ENCODE peak calls at places on chromosomes 3 and 15, in six cellular contexts. J is progenitor cell of endocrine pancreas, I is mesothelial cell of epicardium, U is A549, K is GM06990, H is epithelial cell of esophagus. Z is an unnamed sample.

GRCh38 chr3:183247190-183247589 is 5.9 kb upstream of the B3GNT5 start:
- DNase-seq in J (no peak), K (no peak), H (no peak), I (no peak), U (no peak), Z (no peak)

GRCh38 chr3:131083190-131083863 is 56.6 kb downstream of the NEK11 start:
- DNase-seq in J (no peak), U (no peak), H (no peak), K (peak), I (no peak), Z (no peak)

GRCh38 chr15:48682949-48683651 is 37.6 kb upstream of the FBN1 start:
- DNase-seq in K (no peak), H (peak), J (no peak), I (no peak), U (no peak), Z (no peak)

GRCh38 chr3:194128202-194128907 is 7.6 kb upstream of the HES1 start:
- DNase-seq in H (no peak), K (no peak), J (no peak), I (no peak), U (no peak), Z (no peak)

GRCh38 chr15:55588070-55588817 is at the start of gene PYGO1:
- DNase-seq in K (peak), H (peak), J (peak), I (peak), U (peak), Z (no peak)

GRCh38 chr3:57646723-57647122 is 46.2 kb downstream of the DENND6A start:
- DNase-seq in J (no peak), H (peak), U (peak), K (no peak), I (no peak), Z (no peak)

GRCh38 chr3:38644016-38644661 is 5.3 kb downstream of the SCN5A start:
- DNase-seq in H (no peak), I (no peak), K (no peak), J (peak), U (no peak), Z (no peak)

GRCh38 chr3:149077638-149078037 is 8.7 kb downstream of the HLTF start:
- DNase-seq in J (no peak), H (no peak), U (no peak), K (no peak), I (no peak), Z (peak)

GRCh38 chr3:136332302-136332701 is 82.2 kb downstream of the PCCB start:
- DNase-seq in U (no peak), I (no peak), J (no peak), K (no peak), H (no peak), Z (no peak)

GRCh38 chr3:81863714-81864113 is 102.3 kb upstream of the GBE1 start:
- DNase-seq in U (no peak), H (no peak), K (no peak), J (no peak), I (no peak), Z (no peak)

GRCh38 chr3:101120039-101120438 is 126.8 kb upstream of the ABI3BP start:
- DNase-seq in I (no peak), J (no peak), H (no peak), K (no peak), U (no peak), Z (no peak)

GRCh38 chr3:183298708-183299153 is 45.7 kb downstream of the B3GNT5 start:
- DNase-seq in K (no peak), I (no peak), J (no peak), U (no peak), H (peak), Z (peak)

GRCh38 chr3:134345202-134345601 is 29.0 kb downstream of the AMOTL2 start:
- DNase-seq in U (no peak), H (no peak), I (no peak), J (no peak), K (no peak), Z (no peak)

GRCh38 chr3:119034256-119035013 is at the start of gene IGSF11:
- DNase-seq in I (peak), U (peak), H (peak), J (peak), K (peak), Z (no peak)

GRCh38 chr3:66378256-66378655 is 122.6 kb downstream of the LRIG1 start:
- DNase-seq in K (no peak), I (no peak), U (peak), H (peak), J (no peak), Z (no peak)

GRCh38 chr3:94612631-94613030 is 549.8 kb downstream of the NSUN3 start:
- DNase-seq in K (no peak), J (no peak), I (no peak), U (no peak), H (no peak), Z (no peak)

GRCh38 chr3:119746423-119746822 is 35.5 kb upstream of the NR1I2 start:
- DNase-seq in H (no peak), I (no peak), K (no peak), U (no peak), J (no peak), Z (no peak)

GRCh38 chr3:126293370-126294082 is 63.7 kb downstream of the KLF15 start:
- DNase-seq in H (peak), K (no peak), I (no peak), J (no peak), U (no peak), Z (no peak)

GRCh38 chr3:139533781-139534443 is 5.6 kb downstream of the RBP1 start:
- DNase-seq in H (peak), J (peak), K (no peak), I (peak), U (no peak), Z (no peak)

GRCh38 chr3:141255864-141256263 is 24.2 kb downstream of the PXYLP1 start:
- DNase-seq in H (peak), K (no peak), U (peak), J (no peak), I (no peak), Z (no peak)

DNA sequence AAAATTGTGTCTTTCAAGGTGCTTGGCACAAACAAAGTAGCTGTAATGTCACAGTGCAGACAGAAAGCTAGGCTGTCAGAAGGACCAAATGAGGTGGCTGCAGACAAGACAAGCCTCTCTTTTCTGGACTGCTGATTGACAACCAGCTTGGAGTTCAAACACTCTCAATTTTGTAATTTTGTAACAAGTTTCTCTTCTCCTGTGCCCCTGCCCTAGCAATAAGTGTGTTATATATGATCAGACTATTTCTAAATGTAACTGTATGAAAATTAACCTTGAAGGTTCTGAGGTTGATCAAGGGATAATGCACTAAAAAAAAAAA is 172.0 kb downstream of the P3H2 start:
- DNase-seq in I (no peak), H (no peak), K (no peak), J (no peak), U (no peak), Z (no peak)
- TF ChIP-seq CTCF in I (no peak), H (no peak), K (no peak), J (no peak), U (peak), Z (no peak)

GRCh38 chr3:21216598-21216997 is 534.4 kb downstream of the ZNF385D start:
- DNase-seq in K (no peak), U (no peak), I (no peak), J (no peak), H (peak), Z (no peak)
- TF ChIP-seq CTCF in K (peak), U (no peak), I (no peak), J (peak), H (peak), Z (peak)

GRCh38 chr3:72816843-72817485 is 31.3 kb downstream of the SHQ1 start:
- DNase-seq in I (no peak), K (peak), H (no peak), U (no peak), J (no peak), Z (no peak)

GRCh38 chr3:72818915-72819314 is 29.3 kb downstream of the SHQ1 start:
- DNase-seq in K (peak), U (no peak), H (peak), J (no peak), I (no peak), Z (no peak)

GRCh38 chr3:72820405-72820804 is 27.8 kb downstream of the SHQ1 start:
- DNase-seq in K (no peak), I (no peak), U (no peak), J (no peak), H (peak), Z (no peak)

GRCh38 chr3:72821170-72821781 is 27.0 kb downstream of the SHQ1 start:
- DNase-seq in J (no peak), K (no peak), U (no peak), H (peak), I (no peak), Z (no peak)

GRCh38 chr3:72818092-72818721 is 30.0 kb downstream of the SHQ1 start:
- DNase-seq in J (no peak), K (no peak), H (peak), U (peak), I (no peak), Z (no peak)
- TF ChIP-seq CTCF in J (peak), K (peak), H (peak), U (peak), I (peak), Z (peak)

GRCh38 chr15:73633991-73634495 is 854 bp upstream of the NPTN start:
- DNase-seq in H (peak), U (peak), J (no peak), I (no peak), K (no peak), Z (peak)
- TF ChIP-seq CTCF in H (no peak), U (no peak), J (no peak), I (no peak), K (no peak), Z (no peak)

DNA sequence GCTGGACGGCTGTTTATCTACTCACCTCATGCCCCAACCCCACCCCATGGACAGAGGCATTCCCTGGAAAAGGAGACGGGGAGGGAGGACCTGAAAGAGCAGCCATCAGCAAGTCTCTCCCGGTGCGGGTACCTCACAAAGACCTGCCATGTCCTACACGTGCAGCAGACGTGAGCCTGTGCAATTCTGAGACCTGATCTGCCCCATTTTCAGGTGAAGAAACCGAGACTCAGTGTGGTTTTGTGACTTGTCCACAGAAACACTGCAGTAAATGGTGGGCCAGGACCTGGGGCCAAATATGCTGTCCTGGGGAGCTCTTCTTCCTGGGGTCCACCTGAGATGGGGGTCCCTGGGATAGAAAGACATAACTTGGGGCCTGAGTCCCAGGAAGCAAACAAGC is 137.0 kb upstream of the LINGO1 start:
- DNase-seq in I (no peak), U (no peak), H (no peak), K (no peak), J (no peak), Z (no peak)
- TF ChIP-seq CTCF in I (no peak), U (no peak), H (no peak), K (no peak), J (no peak), Z (no peak)

GRCh38 chr3:116413319-116413718 is 32.0 kb downstream of the LSAMP start:
- DNase-seq in J (no peak), U (no peak), K (no peak), H (no peak), I (no peak), Z (no peak)
- TF ChIP-seq CTCF in J (peak), U (no peak), K (no peak), H (no peak), I (no peak), Z (no peak)

GRCh38 chr3:18035641-18036466 is 293.4 kb upstream of the TBC1D5 start:
- DNase-seq in I (no peak), H (peak), J (no peak), U (no peak), K (no peak), Z (no peak)
- TF ChIP-seq CTCF in I (no peak), H (no peak), J (no peak), U (no peak), K (no peak), Z (no peak)

Z was measured in AG04449.